ENCODE peak calls at places on chromosomes 1 and 21, in eight cellular contexts. J is left ventricle myocardium inferior, R is DMS153, H is amniotic stem cell, K is heart right ventricle, B is bronchial epithelial cell, P is heart left ventricle, F is NAMALWA. L is an unnamed sample.

GRCh38 chr21:35041122-35041521 is 8.0 kb downstream of the RUNX1 start:
- DNase-seq in J (no peak), P (no peak), R (no peak), B (no peak), K (no peak), H (no peak), F (peak; percentile 28), L (no peak)

GRCh38 chr1:44245066-44245465 is 31.8 kb downstream of the DMAP1 start:
- DNase-seq in R (no peak), P (no peak), B (no peak), F (no peak), J (no peak), K (no peak), H (no peak), L (no peak)

GRCh38 chr21:45074818-45075605 is 632 bp downstream of the ADARB1 start:
- DNase-seq in R (no peak), P (no peak), J (no peak), B (peak; percentile 37), K (peak; percentile 42), H (no peak), F (no peak), L (no peak)

GRCh38 chr1:183609313-183609712 is 19.1 kb upstream of the NCF2 start:
- DNase-seq in J (peak; percentile 58), R (peak; percentile 71), K (peak; percentile 56), P (peak; percentile 67), H (peak; percentile 78), B (peak; percentile 80), F (peak; percentile 87), L (peak; percentile 77)

GRCh38 chr1:7046314-7046713 is 261.1 kb downstream of the CAMTA1 start:
- DNase-seq in H (no peak), J (no peak), K (peak; percentile 29), F (no peak), R (no peak), P (peak; percentile 35), B (peak; percentile 50), L (no peak)

GRCh38 chr1:7070389-7071029 is 285.3 kb downstream of the CAMTA1 start:
- DNase-seq in P (peak; percentile 55), J (peak; percentile 51), K (peak; percentile 42), R (peak; percentile 38), B (peak; percentile 51), H (peak; percentile 57), F (peak; percentile 79), L (no peak)

GRCh38 chr1:29243863-29244185 is 7.5 kb downstream of the PTPRU start:
- DNase-seq in J (no peak), R (no peak), H (peak; percentile 35), K (no peak), P (no peak), F (no peak), B (peak; percentile 34), L (no peak)

GRCh38 chr1:170351368-170351946 is 180.5 kb upstream of the GORAB start:
- DNase-seq in K (no peak), H (no peak), B (no peak), P (no peak), J (no peak), F (no peak), R (no peak), L (no peak)

GRCh38 chr1:113886417-113887391 is 677 bp downstream of the BCL2L15 start:
- DNase-seq in H (no peak), P (no peak), K (no peak), F (no peak), B (no peak), R (no peak), J (no peak), L (no peak)

GRCh38 chr1:86846166-86846647 is 67.7 kb downstream of the SELENOF start:
- DNase-seq in K (no peak), H (no peak), R (no peak), P (no peak), J (no peak), F (no peak), B (peak; percentile 87), L (no peak)

GRCh38 chr1:208581252-208581651 is 337.1 kb upstream of the PLXNA2 start:
- DNase-seq in B (no peak), H (no peak), K (no peak), R (no peak), F (no peak), J (no peak), P (no peak), L (no peak)

GRCh38 chr21:29481641-29482040 is 182.9 kb downstream of the BACH1 start:
- DNase-seq in F (no peak), P (no peak), H (no peak), K (no peak), B (no peak), R (no peak), J (no peak), L (no peak)

GRCh38 chr1:178629549-178630154 is 95.4 kb upstream of the RALGPS2 start:
- DNase-seq in J (no peak), B (no peak), F (peak; percentile 44), H (no peak), R (no peak), K (no peak), P (no peak), L (no peak)

GRCh38 chr1:87252406-87252805 is 76.3 kb upstream of the LMO4 start:
- DNase-seq in F (no peak), K (no peak), B (peak; percentile 8), P (no peak), H (no peak), J (no peak), R (no peak), L (no peak)

GRCh38 chr1:37808369-37809319 is 636 bp upstream of the YRDC start:
- DNase-seq in K (peak; percentile 75), P (peak; percentile 72), R (peak; percentile 57), H (peak; percentile 66), F (peak; percentile 51), J (peak; percentile 63), B (peak; percentile 46), L (peak; percentile 54)

GRCh38 chr1:30759718-30760281 is 2.2 kb upstream of the LAPTM5 start:
- DNase-seq in H (no peak), K (no peak), J (no peak), B (no peak), F (peak; percentile 74), P (no peak), R (no peak), L (no peak)

GRCh38 chr21:45290948-45291612 is 3.4 kb upstream of the POFUT2 start:
- DNase-seq in H (no peak), R (no peak), J (no peak), B (no peak), F (no peak), P (no peak), K (no peak), L (peak; percentile 18)

GRCh38 chr1:233673947-233674431 is 60.1 kb downstream of the KCNK1 start:
- DNase-seq in F (no peak), H (no peak), R (no peak), J (no peak), K (no peak), B (no peak), P (no peak), L (no peak)

GRCh38 chr1:173140733-173141132 is 66.4 kb downstream of the TNFSF4 start:
- DNase-seq in B (no peak), R (no peak), F (no peak), H (no peak), J (no peak), P (no peak), K (no peak), L (no peak)

GRCh38 chr1:40477680-40478057 is 579 bp downstream of the ZFP69 start:
- DNase-seq in H (no peak), K (no peak), R (no peak), P (no peak), J (no peak), F (peak; percentile 18), B (no peak), L (no peak)

GRCh38 chr1:25477448-25478034 is 46.8 kb downstream of the MACO1 start:
- DNase-seq in P (no peak), K (no peak), B (peak; percentile 30), J (no peak), H (no peak), F (no peak), R (no peak), L (no peak)

L was measured in lower lobe of right lung.